ENCODE peak calls at places on chromosomes 11 and 22, in eight cellular contexts. W is mucosa of descending colon, K is HAP-1, H is GM23248, U is D341Med, O is T-helper 17 cell, V is tibial artery, L is NCI-H2171. S is an unnamed sample.

GRCh38 chr11:19164230-19164855 is 37.4 kb downstream of the CSRP3 start:
- DNase-seq in W (no peak), K (no peak), H (no peak), U (no peak), O (no peak), V (no peak), L (peak), S (no peak)

GRCh38 chr11:113960702-113961330 is 14.1 kb upstream of the HTR3A start:
- DNase-seq in W (no peak), K (no peak), H (no peak), U (no peak), O (no peak), V (no peak), L (no peak), S (no peak)

GRCh38 chr22:32926600-32926999 is 125.1 kb downstream of the TIMP3 start:
- DNase-seq in W (peak), K (peak), H (peak), U (peak), O (no peak), V (no peak), L (peak), S (no peak)

GRCh38 chr22:25795437-25795836 is 53.4 kb downstream of the MYO18B start:
- DNase-seq in W (no peak), K (no peak), H (no peak), U (no peak), O (no peak), V (no peak), L (no peak), S (no peak)

GRCh38 chr11:13487661-13488030 is 8.2 kb downstream of the PTH start:
- DNase-seq in W (peak), K (no peak), H (peak), U (peak), O (no peak), V (no peak), L (no peak), S (peak)

GRCh38 chr11:73866095-73866579 is 10.5 kb downstream of the COA4 start:
- DNase-seq in W (no peak), K (no peak), H (peak), U (no peak), O (no peak), V (no peak), L (no peak), S (no peak)

GRCh38 chr11:116960916-116961315 is 123.5 kb upstream of the APOA1 start:
- DNase-seq in W (no peak), K (no peak), H (peak), U (peak), O (no peak), V (no peak), L (no peak), S (no peak)

GRCh38 chr11:33182246-33182878 is 21.1 kb upstream of the CSTF3 start:
- DNase-seq in W (peak), K (no peak), H (no peak), U (no peak), O (no peak), V (no peak), L (no peak), S (no peak)

GRCh38 chr11:129817282-129818051 is 1.8 kb downstream of the TMEM45B start:
- DNase-seq in W (peak), K (no peak), H (no peak), U (no peak), O (no peak), V (no peak), L (no peak), S (no peak)

GRCh38 chr22:19149047-19149883 is 827 bp downstream of the GSC2 start:
- DNase-seq in W (no peak), K (no peak), H (peak), U (no peak), O (peak), V (no peak), L (peak), S (no peak)